ENCODE peak calls at places on chromosomes 7 and 10, in ten cellular contexts. One of them, this sample, is unnamed.

GRCh38 chr10:113059001-113059780 is 109.1 kb downstream of the TCF7L2 start:
- DNase-seq in GM23338: no peak
- DNase-seq in transverse colon: no peak
- DNase-seq in HCT116: no peak
- DNase-seq in sigmoid colon: peak
- DNase-seq in GM12891: no peak
- DNase-seq in breast epithelium: no peak
- DNase-seq in K562: no peak
- DNase-seq in HepG2: peak
- DNase-seq in GM12892: no peak
- DNase-seq in this sample: no peak

GRCh38 chr10:71888623-71889387 is 37.8 kb upstream of the PSAP start:
- DNase-seq in GM23338: peak
- DNase-seq in transverse colon: peak
- DNase-seq in HCT116: peak
- DNase-seq in sigmoid colon: peak
- DNase-seq in GM12891: peak
- DNase-seq in breast epithelium: peak
- DNase-seq in K562: peak
- DNase-seq in HepG2: no peak
- DNase-seq in GM12892: peak
- DNase-seq in this sample: peak

GRCh38 chr7:93092757-93093370 is 24.9 kb downstream of the SAMD9 start:
- DNase-seq in GM23338: peak
- DNase-seq in transverse colon: no peak
- DNase-seq in HCT116: peak
- DNase-seq in sigmoid colon: no peak
- DNase-seq in GM12891: no peak
- DNase-seq in breast epithelium: no peak
- DNase-seq in K562: no peak
- DNase-seq in HepG2: peak
- DNase-seq in GM12892: no peak
- DNase-seq in this sample: no peak

GRCh38 chr7:2613926-2614613 is 17.7 kb upstream of the TTYH3 start:
- DNase-seq in GM23338: no peak
- DNase-seq in transverse colon: no peak
- DNase-seq in HCT116: no peak
- DNase-seq in sigmoid colon: peak
- DNase-seq in GM12891: no peak
- DNase-seq in breast epithelium: no peak
- DNase-seq in K562: no peak
- DNase-seq in HepG2: no peak
- DNase-seq in GM12892: no peak
- DNase-seq in this sample: peak

GRCh38 chr10:81871558-81871957 is 3.4 kb upstream of the NRG3 start:
- DNase-seq in GM23338: no peak
- DNase-seq in transverse colon: no peak
- DNase-seq in HCT116: no peak
- DNase-seq in sigmoid colon: no peak
- DNase-seq in GM12891: no peak
- DNase-seq in breast epithelium: no peak
- DNase-seq in K562: no peak
- DNase-seq in HepG2: no peak
- DNase-seq in GM12892: no peak
- DNase-seq in this sample: no peak

GRCh38 chr7:131655447-131655846 is 99.0 kb upstream of the PODXL start:
- DNase-seq in GM23338: no peak
- DNase-seq in transverse colon: no peak
- DNase-seq in HCT116: no peak
- DNase-seq in sigmoid colon: peak
- DNase-seq in GM12891: no peak
- DNase-seq in breast epithelium: no peak
- DNase-seq in K562: no peak
- DNase-seq in HepG2: no peak
- DNase-seq in GM12892: no peak
- DNase-seq in this sample: no peak

GRCh38 chr7:2069472-2069860 is 163.3 kb downstream of the MAD1L1 start:
- DNase-seq in GM23338: no peak
- DNase-seq in transverse colon: no peak
- DNase-seq in HCT116: no peak
- DNase-seq in sigmoid colon: no peak
- DNase-seq in GM12891: no peak
- DNase-seq in breast epithelium: no peak
- DNase-seq in K562: no peak
- DNase-seq in HepG2: no peak
- DNase-seq in GM12892: no peak
- DNase-seq in this sample: no peak

GRCh38 chr10:89668391-89669180 is 23.5 kb upstream of the PANK1 start:
- DNase-seq in GM23338: no peak
- DNase-seq in transverse colon: peak
- DNase-seq in HCT116: no peak
- DNase-seq in sigmoid colon: no peak
- DNase-seq in GM12891: no peak
- DNase-seq in breast epithelium: no peak
- DNase-seq in K562: no peak
- DNase-seq in HepG2: peak
- DNase-seq in GM12892: no peak
- DNase-seq in this sample: no peak

GRCh38 chr10:8211631-8212030 is 157.1 kb downstream of the GATA3 start:
- DNase-seq in GM23338: no peak
- DNase-seq in transverse colon: no peak
- DNase-seq in HCT116: no peak
- DNase-seq in sigmoid colon: no peak
- DNase-seq in GM12891: no peak
- DNase-seq in breast epithelium: no peak
- DNase-seq in K562: no peak
- DNase-seq in HepG2: no peak
- DNase-seq in GM12892: no peak
- DNase-seq in this sample: no peak

GRCh38 chr10:113085776-113086175 is 135.7 kb downstream of the TCF7L2 start:
- DNase-seq in GM23338: no peak
- DNase-seq in transverse colon: no peak
- DNase-seq in HCT116: no peak
- DNase-seq in sigmoid colon: no peak
- DNase-seq in GM12891: no peak
- DNase-seq in breast epithelium: no peak
- DNase-seq in K562: no peak
- DNase-seq in HepG2: no peak
- DNase-seq in GM12892: no peak
- DNase-seq in this sample: no peak

GRCh38 chr7:100003711-100004661 is 11.4 kb upstream of the ZKSCAN1 start:
- DNase-seq in GM23338: peak
- DNase-seq in transverse colon: peak
- DNase-seq in HCT116: no peak
- DNase-seq in sigmoid colon: peak
- DNase-seq in GM12891: no peak
- DNase-seq in breast epithelium: peak
- DNase-seq in K562: no peak
- DNase-seq in HepG2: peak
- DNase-seq in GM12892: no peak
- DNase-seq in this sample: peak

GRCh38 chr10:19096674-19097073 is 48.1 kb downstream of the MALRD1 start:
- DNase-seq in GM23338: no peak
- DNase-seq in transverse colon: no peak
- DNase-seq in HCT116: no peak
- DNase-seq in sigmoid colon: no peak
- DNase-seq in GM12891: no peak
- DNase-seq in breast epithelium: no peak
- DNase-seq in K562: no peak
- DNase-seq in HepG2: no peak
- DNase-seq in GM12892: no peak
- DNase-seq in this sample: no peak

GRCh38 chr10:94443052-94443451 is 40.7 kb downstream of the TBC1D12 start:
- DNase-seq in GM23338: no peak
- DNase-seq in transverse colon: no peak
- DNase-seq in HCT116: no peak
- DNase-seq in sigmoid colon: no peak
- DNase-seq in GM12891: no peak
- DNase-seq in breast epithelium: no peak
- DNase-seq in K562: no peak
- DNase-seq in HepG2: no peak
- DNase-seq in GM12892: no peak
- DNase-seq in this sample: no peak

DNA sequence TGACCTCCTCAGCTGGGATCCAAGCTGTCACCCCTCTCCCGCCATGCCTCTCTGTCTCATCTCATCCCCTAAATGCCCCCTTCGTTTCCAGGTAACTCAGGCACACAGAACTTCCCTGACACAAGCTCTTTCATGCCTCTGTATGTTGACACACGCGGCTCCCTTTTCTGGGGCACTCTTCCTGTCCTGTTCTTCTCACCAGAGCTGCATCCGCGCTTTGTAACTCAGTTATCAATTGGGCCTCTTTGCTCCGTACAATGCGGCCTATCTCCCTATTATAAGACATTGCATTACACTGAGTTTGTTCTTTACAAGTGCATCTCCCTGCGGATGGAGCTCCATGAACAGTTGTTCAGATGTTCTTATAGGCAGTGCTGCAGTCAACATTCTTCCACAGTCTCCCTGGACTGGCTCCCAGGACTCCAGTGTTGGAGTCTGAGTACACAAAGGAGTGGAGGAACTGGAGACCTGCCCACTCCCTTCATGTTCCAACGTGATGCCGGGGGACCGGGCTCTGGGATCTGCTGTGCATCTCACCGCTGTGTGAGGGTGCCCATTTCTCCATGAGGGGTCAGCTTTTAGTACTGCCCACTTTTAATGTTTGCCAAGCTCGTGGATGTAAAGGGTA is 56.9 kb upstream of the TNS3 start:
- DNase-seq in GM23338: no peak
- DNase-seq in transverse colon: peak
- DNase-seq in HCT116: no peak
- DNase-seq in sigmoid colon: peak
- DNase-seq in GM12891: no peak
- DNase-seq in breast epithelium: peak
- DNase-seq in K562: no peak
- DNase-seq in HepG2: peak
- DNase-seq in GM12892: no peak
- DNase-seq in this sample: peak
- TF ChIP-seq POLR2AphosphoS5 in GM23338: no peak
- TF ChIP-seq POLR2AphosphoS5 in transverse colon: no peak
- TF ChIP-seq POLR2AphosphoS5 in HCT116: no peak
- TF ChIP-seq POLR2AphosphoS5 in sigmoid colon: peak
- TF ChIP-seq POLR2AphosphoS5 in GM12891: no peak
- TF ChIP-seq POLR2AphosphoS5 in breast epithelium: no peak
- TF ChIP-seq POLR2AphosphoS5 in K562: no peak
- TF ChIP-seq POLR2AphosphoS5 in HepG2: no peak
- TF ChIP-seq POLR2AphosphoS5 in GM12892: no peak
- TF ChIP-seq POLR2AphosphoS5 in this sample: peak

GRCh38 chr10:1418031-1418550 is 319.2 kb downstream of the ADARB2 start:
- DNase-seq in GM23338: no peak
- DNase-seq in transverse colon: no peak
- DNase-seq in HCT116: no peak
- DNase-seq in sigmoid colon: no peak
- DNase-seq in GM12891: no peak
- DNase-seq in breast epithelium: no peak
- DNase-seq in K562: no peak
- DNase-seq in HepG2: no peak
- DNase-seq in GM12892: no peak
- DNase-seq in this sample: no peak
- TF ChIP-seq POLR2AphosphoS5 in GM23338: no peak
- TF ChIP-seq POLR2AphosphoS5 in transverse colon: no peak
- TF ChIP-seq POLR2AphosphoS5 in HCT116: no peak
- TF ChIP-seq POLR2AphosphoS5 in sigmoid colon: no peak
- TF ChIP-seq POLR2AphosphoS5 in GM12891: no peak
- TF ChIP-seq POLR2AphosphoS5 in breast epithelium: no peak
- TF ChIP-seq POLR2AphosphoS5 in K562: no peak
- TF ChIP-seq POLR2AphosphoS5 in HepG2: no peak
- TF ChIP-seq POLR2AphosphoS5 in GM12892: no peak
- TF ChIP-seq POLR2AphosphoS5 in this sample: no peak

GRCh38 chr10:4240641-4241197 is 455.7 kb upstream of the KLF6 start:
- DNase-seq in GM23338: no peak
- DNase-seq in transverse colon: no peak
- DNase-seq in HCT116: no peak
- DNase-seq in sigmoid colon: no peak
- DNase-seq in GM12891: no peak
- DNase-seq in breast epithelium: no peak
- DNase-seq in K562: no peak
- DNase-seq in HepG2: no peak
- DNase-seq in GM12892: no peak
- DNase-seq in this sample: no peak

GRCh38 chr10:4243169-4243568 is 458.2 kb upstream of the KLF6 start:
- DNase-seq in GM23338: no peak
- DNase-seq in transverse colon: no peak
- DNase-seq in HCT116: no peak
- DNase-seq in sigmoid colon: no peak
- DNase-seq in GM12891: no peak
- DNase-seq in breast epithelium: no peak
- DNase-seq in K562: no peak
- DNase-seq in HepG2: no peak
- DNase-seq in GM12892: no peak
- DNase-seq in this sample: no peak

GRCh38 chr10:4241724-4242345 is 456.8 kb upstream of the KLF6 start:
- DNase-seq in GM23338: peak
- DNase-seq in transverse colon: no peak
- DNase-seq in HCT116: no peak
- DNase-seq in sigmoid colon: no peak
- DNase-seq in GM12891: no peak
- DNase-seq in breast epithelium: no peak
- DNase-seq in K562: no peak
- DNase-seq in HepG2: no peak
- DNase-seq in GM12892: no peak
- DNase-seq in this sample: no peak

GRCh38 chr10:4243651-4244050 is 458.6 kb upstream of the KLF6 start:
- DNase-seq in GM23338: no peak
- DNase-seq in transverse colon: no peak
- DNase-seq in HCT116: peak
- DNase-seq in sigmoid colon: peak
- DNase-seq in GM12891: no peak
- DNase-seq in breast epithelium: no peak
- DNase-seq in K562: no peak
- DNase-seq in HepG2: no peak
- DNase-seq in GM12892: no peak
- DNase-seq in this sample: no peak

GRCh38 chr10:4242561-4243035 is 457.6 kb upstream of the KLF6 start:
- DNase-seq in GM23338: no peak
- DNase-seq in transverse colon: no peak
- DNase-seq in HCT116: peak
- DNase-seq in sigmoid colon: peak
- DNase-seq in GM12891: no peak
- DNase-seq in breast epithelium: no peak
- DNase-seq in K562: no peak
- DNase-seq in HepG2: no peak
- DNase-seq in GM12892: no peak
- DNase-seq in this sample: no peak
- TF ChIP-seq POLR2AphosphoS5 in GM23338: no peak
- TF ChIP-seq POLR2AphosphoS5 in transverse colon: no peak
- TF ChIP-seq POLR2AphosphoS5 in HCT116: no peak
- TF ChIP-seq POLR2AphosphoS5 in sigmoid colon: no peak
- TF ChIP-seq POLR2AphosphoS5 in GM12891: no peak
- TF ChIP-seq POLR2AphosphoS5 in breast epithelium: no peak
- TF ChIP-seq POLR2AphosphoS5 in K562: no peak
- TF ChIP-seq POLR2AphosphoS5 in HepG2: no peak
- TF ChIP-seq POLR2AphosphoS5 in GM12892: no peak
- TF ChIP-seq POLR2AphosphoS5 in this sample: no peak

DNA sequence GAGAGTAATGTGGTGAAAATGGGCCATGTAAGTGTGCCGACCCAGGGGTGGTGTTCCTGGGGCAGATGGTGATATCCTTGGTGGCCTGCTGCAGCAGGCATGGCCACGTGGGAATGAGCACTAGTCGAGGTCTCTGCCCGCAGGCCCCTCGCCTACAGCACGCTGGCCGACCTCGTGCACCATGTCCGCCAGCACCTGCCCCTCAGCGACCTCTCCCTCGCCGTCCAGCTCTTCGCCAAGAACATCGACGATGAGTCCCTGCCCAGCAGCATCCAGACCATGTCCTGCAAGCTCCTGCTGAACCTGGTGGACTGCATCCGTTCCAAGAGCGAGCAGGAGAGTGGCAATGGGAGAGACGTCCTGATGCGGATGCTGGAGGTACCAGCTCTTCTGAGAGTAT is 30.3 kb downstream of the TRRAP start:
- DNase-seq in GM23338: no peak
- DNase-seq in transverse colon: no peak
- DNase-seq in HCT116: no peak
- DNase-seq in sigmoid colon: no peak
- DNase-seq in GM12891: no peak
- DNase-seq in breast epithelium: no peak
- DNase-seq in K562: no peak
- DNase-seq in HepG2: no peak
- DNase-seq in GM12892: no peak
- DNase-seq in this sample: no peak
- TF ChIP-seq POLR2AphosphoS5 in GM23338: no peak
- TF ChIP-seq POLR2AphosphoS5 in transverse colon: no peak
- TF ChIP-seq POLR2AphosphoS5 in HCT116: no peak
- TF ChIP-seq POLR2AphosphoS5 in sigmoid colon: no peak
- TF ChIP-seq POLR2AphosphoS5 in GM12891: no peak
- TF ChIP-seq POLR2AphosphoS5 in breast epithelium: no peak
- TF ChIP-seq POLR2AphosphoS5 in K562: no peak
- TF ChIP-seq POLR2AphosphoS5 in HepG2: no peak
- TF ChIP-seq POLR2AphosphoS5 in GM12892: no peak
- TF ChIP-seq POLR2AphosphoS5 in this sample: no peak

This sample was measured in prostate gland.